ENCODE peak calls at places on chromosome 10, in five cellular contexts. X is body of pancreas, B is spleen, L is lower lobe of right lung, D is tibial artery. I is an unnamed sample. For H3K4me1, the result is how much of the 10 kb centered on the place peaks cover.

GRCh38 chr10:9010931-9011670 is 956.6 kb downstream of the GATA3 start:
- DNase-seq in B (no peak), X (no peak), D (no peak), L (no peak), I (no peak)

GRCh38 chr10:90738885-90739284 is 119.0 kb downstream of the HTR7 start:
- DNase-seq in X (no peak), L (no peak), D (no peak), B (no peak), I (no peak)

GRCh38 chr10:114252883-114253282 is 13.8 kb downstream of the VWA2 start:
- DNase-seq in B (no peak), L (no peak), D (peak), X (no peak), I (no peak)

GRCh38 chr10:49183596-49184542 is 4.3 kb downstream of the TMEM273 start:
- DNase-seq in D (no peak), L (no peak), B (peak), X (no peak), I (no peak)

GRCh38 chr10:133292919-133293809 is 15.5 kb downstream of the TUBGCP2 start:
- DNase-seq in L (no peak), X (no peak), D (no peak), B (peak), I (no peak)

GRCh38 chr10:96560970-96561887 is 25.6 kb downstream of the TM9SF3 start:
- DNase-seq in B (no peak), D (no peak), L (no peak), X (no peak), I (no peak)

GRCh38 chr10:81600185-81600584 is 274.8 kb upstream of the NRG3 start:
- DNase-seq in B (no peak), D (no peak), L (no peak), X (no peak), I (no peak)

GRCh38 chr10:10418397-10418796 is 599.3 kb upstream of the CELF2 start:
- DNase-seq in B (no peak), D (no peak), X (no peak), L (no peak), I (no peak)

GRCh38 chr10:111506266-111507034 is 429.6 kb downstream of the ADRA2A start:
- DNase-seq in B (no peak), D (no peak), L (no peak), X (no peak), I (no peak)

GRCh38 chr10:29387269-29387668 is 98.4 kb downstream of the LYZL1 start:
- DNase-seq in L (no peak), B (no peak), X (no peak), D (no peak), I (no peak)

GRCh38 chr10:66349726-66350125 is 576.1 kb upstream of the LRRTM3 start:
- DNase-seq in L (no peak), D (no peak), B (no peak), X (no peak), I (no peak)

GRCh38 chr10:98349508-98349922 is 65.5 kb downstream of the PYROXD2 start:
- DNase-seq in B (no peak), X (no peak), L (no peak), D (peak), I (no peak)

GRCh38 chr10:3853016-3853415 is 68.0 kb upstream of the KLF6 start:
- DNase-seq in L (no peak), X (peak), D (no peak), B (peak), I (no peak)

GRCh38 chr10:60400366-60400765 is 10.7 kb upstream of the ANK3 start:
- DNase-seq in B (no peak), L (no peak), X (no peak), D (no peak), I (no peak)

GRCh38 chr10:78736926-78737618 is 331.7 kb upstream of the ZMIZ1 start:
- DNase-seq in L (no peak), D (no peak), B (no peak), X (no peak), I (no peak)

GRCh38 chr10:29636178-29636577 is 1.4 kb upstream of the SVIL start:
- DNase-seq in D (no peak), L (no peak), B (no peak), X (no peak), I (no peak)

GRCh38 chr10:113350311-113350710 is 202.5 kb upstream of the HABP2 start:
- DNase-seq in L (no peak), X (no peak), D (no peak), B (no peak), I (no peak)

GRCh38 chr10:133456041-133456951 is 2.6 kb downstream of the SCART1 start:
- DNase-seq in B (no peak), L (no peak), D (peak), X (no peak), I (peak)

GRCh38 chr10:80599424-80599847 is 61.7 kb downstream of the SH2D4B start:
- DNase-seq in D (no peak), L (peak), X (no peak), B (peak), I (no peak)

GRCh38 chr10:51707821-51708424 is 8.5 kb upstream of the CSTF2T start:
- DNase-seq in L (no peak), X (no peak), B (no peak), D (no peak), I (no peak)

GRCh38 chr10:18681366-18681765 is 22.1 kb downstream of the ARL5B start:
- DNase-seq in B (no peak), D (no peak), X (no peak), L (no peak), I (no peak)

GRCh38 chr10:17528296-17528862 is 74.0 kb upstream of the ST8SIA6 start:
- DNase-seq in B (no peak), X (no peak), L (no peak), D (no peak), I (no peak)

GRCh38 chr10:34538291-34538829 is 276.7 kb downstream of the PARD3 start:
- DNase-seq in X (no peak), B (no peak), L (no peak), D (no peak), I (no peak)
- TF ChIP-seq CTCF in X (no peak), B (no peak), L (no peak), D (no peak), I (no peak)

GRCh38 chr10:131959841-131960240 is 21.9 kb downstream of the BNIP3 start:
- DNase-seq in B (peak), L (no peak), X (peak), D (no peak), I (no peak)

GRCh38 chr10:131963350-131963749 is 18.4 kb downstream of the BNIP3 start:
- DNase-seq in L (no peak), D (no peak), B (peak), X (peak), I (no peak)

GRCh38 chr10:131960631-131961046 is 21.1 kb downstream of the BNIP3 start:
- DNase-seq in L (no peak), X (peak), B (no peak), D (no peak), I (no peak)

GRCh38 chr10:131961777-131962450 is 19.8 kb downstream of the BNIP3 start:
- DNase-seq in X (peak), B (peak), L (no peak), D (no peak), I (no peak)

DNA sequence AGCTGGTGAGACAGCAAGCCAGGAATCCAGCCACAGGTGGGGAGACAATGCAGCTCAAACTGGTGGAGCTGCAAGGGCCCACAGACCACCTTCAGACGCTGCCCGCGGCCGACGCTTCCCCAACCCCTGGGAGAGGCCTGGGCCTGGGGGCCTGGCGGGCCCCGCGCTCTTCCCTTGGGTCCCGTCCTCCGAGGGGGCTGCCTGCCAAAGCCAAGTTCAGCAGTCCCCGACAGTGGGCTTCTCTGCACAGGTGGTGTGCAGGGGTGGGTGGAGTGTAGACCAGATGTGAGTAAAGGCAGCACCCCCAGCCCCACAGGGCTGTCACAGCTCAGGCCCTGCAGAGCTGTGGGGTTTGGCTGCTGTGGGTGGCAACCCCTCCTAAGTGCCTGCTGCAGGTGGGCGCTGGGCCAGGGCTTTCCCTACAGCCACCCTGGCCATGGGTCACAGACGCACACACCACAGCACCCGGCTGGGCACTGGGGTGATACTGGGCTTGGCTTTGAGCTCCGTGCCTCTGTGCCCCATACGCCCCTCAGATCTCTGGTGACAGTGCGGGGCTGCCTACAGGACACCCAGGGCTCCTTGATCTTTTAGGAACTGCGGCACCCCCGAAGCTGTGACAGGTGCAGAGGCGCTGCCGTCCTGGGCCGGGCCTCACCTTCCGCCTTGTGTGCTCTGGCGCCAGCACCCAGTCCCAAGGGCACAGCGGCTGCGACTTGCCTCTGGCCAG is 20.5 kb downstream of the BNIP3 start:
- DNase-seq in L (no peak), X (peak), B (peak), D (no peak), I (no peak)
- H3K4me3 ChIP-seq in L (no peak), X (no peak), B (no peak), D (no peak), I (no peak)

DNA sequence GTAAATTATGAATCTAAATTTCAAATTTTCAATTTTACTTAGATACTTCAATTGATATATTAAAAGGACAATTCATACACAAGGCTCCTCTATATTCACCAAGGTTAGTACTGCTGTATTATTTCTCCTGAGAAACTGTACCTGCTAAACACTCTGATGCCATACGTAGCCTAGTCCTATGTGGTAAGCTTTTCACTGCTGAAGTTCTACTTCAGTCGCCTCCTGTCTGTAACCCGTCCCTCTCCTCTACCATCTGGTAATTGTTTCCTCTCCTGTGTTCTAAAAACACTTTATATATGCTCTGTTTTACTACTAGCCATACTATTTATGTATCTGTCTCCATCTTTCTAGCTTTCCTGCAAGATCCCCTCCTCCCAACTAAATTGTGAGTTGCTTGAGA is 20.2 kb downstream of the PDZD8 start:
- DNase-seq in X (no peak), L (no peak), B (no peak), D (no peak), I (no peak)
- H3K4me1 ChIP-seq in X (half or more), L (under half), B (under half), D (under half), I (under half)

DNA sequence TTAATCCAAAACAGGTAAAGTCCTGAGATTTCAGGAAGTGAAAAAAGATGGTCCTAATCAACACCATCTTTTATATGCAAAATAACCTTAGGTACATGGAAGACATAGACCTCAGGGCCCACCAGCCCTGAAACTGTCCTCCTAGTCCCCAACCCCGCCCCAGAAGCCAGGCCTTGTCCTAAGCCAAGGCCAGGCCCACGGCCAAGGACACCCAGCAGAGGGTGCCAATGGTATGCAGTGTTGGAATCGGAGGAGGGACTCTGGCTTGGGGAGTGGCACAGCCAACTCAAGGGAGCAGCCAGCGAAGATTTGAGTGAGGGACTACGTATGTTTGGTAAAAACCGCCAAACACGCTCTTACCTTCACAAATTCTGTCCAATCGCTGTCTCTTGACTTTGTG is 96.7 kb downstream of the ZRANB1 start:
- DNase-seq in D (peak), X (peak), B (no peak), L (peak), I (no peak)
- TF ChIP-seq CTCF in D (no peak), X (peak), B (no peak), L (peak), I (no peak)

DNA sequence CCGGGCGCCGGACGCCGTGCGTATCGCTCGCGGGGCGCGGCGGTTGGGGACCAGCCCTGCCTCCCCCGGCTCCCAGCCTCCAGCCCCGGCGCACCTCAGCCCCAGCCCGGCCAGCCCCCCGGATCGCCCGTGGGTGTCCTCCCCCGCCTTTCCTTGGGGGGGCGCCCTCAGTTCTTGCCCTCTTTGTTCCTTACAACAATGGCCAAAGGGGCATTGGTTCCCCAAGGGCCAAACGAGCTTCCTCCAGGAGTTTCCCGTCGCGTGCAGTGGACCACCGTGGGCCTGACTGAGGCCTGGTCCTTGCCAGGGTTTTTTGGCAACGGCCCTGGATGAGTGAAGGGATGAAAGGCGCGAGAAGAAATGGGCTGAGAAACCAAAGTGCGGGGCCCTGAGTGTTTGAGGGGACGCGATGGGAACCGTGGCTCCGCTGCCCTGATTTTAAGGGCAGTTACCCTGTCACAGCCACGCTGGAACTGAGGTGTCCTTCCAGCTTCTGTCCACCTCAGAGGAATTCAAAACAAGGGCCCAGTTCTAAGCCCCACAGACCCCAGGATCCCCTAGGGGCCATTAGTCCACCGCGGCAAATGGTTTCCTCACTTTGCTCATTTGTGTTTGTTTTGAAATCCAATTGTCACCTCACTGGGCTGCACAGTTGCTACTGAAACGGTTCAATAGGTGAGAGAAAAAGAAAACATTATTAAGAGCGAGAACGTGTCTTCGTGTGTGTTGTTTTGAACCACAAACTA is 1.4 kb downstream of the MACROH2A2 start:
- DNase-seq in D (no peak), X (peak), L (no peak), B (no peak), I (no peak)
- H3K4me3 ChIP-seq in D (peak), X (peak), L (peak), B (peak), I (peak)

GRCh38 chr10:22672594-22673392 is 41.6 kb downstream of the PIP4K2A start:
- DNase-seq in L (no peak), X (no peak), D (no peak), B (no peak), I (no peak)
- H3K4me1 ChIP-seq in L (under half), X (under half), D (half or more), B (half or more), I (under half)

GRCh38 chr10:5297466-5297865 is 67.3 kb upstream of the UCN3 start:
- DNase-seq in D (peak), L (peak), B (peak), X (no peak), I (no peak)

GRCh38 chr10:5292196-5292735 is 72.5 kb upstream of the UCN3 start:
- DNase-seq in L (no peak), B (no peak), X (no peak), D (no peak), I (no peak)

GRCh38 chr10:5288359-5288758 is 76.4 kb upstream of the UCN3 start:
- DNase-seq in L (no peak), B (no peak), X (no peak), D (no peak), I (no peak)

GRCh38 chr10:5293691-5294550 is 70.8 kb upstream of the UCN3 start:
- DNase-seq in L (peak), D (peak), B (peak), X (peak), I (no peak)

GRCh38 chr10:5291501-5292195 is 73.1 kb upstream of the UCN3 start:
- DNase-seq in B (peak), L (peak), D (peak), X (no peak), I (no peak)
- TF ChIP-seq CTCF in B (no peak), L (no peak), D (no peak), X (no peak), I (no peak)

DNA sequence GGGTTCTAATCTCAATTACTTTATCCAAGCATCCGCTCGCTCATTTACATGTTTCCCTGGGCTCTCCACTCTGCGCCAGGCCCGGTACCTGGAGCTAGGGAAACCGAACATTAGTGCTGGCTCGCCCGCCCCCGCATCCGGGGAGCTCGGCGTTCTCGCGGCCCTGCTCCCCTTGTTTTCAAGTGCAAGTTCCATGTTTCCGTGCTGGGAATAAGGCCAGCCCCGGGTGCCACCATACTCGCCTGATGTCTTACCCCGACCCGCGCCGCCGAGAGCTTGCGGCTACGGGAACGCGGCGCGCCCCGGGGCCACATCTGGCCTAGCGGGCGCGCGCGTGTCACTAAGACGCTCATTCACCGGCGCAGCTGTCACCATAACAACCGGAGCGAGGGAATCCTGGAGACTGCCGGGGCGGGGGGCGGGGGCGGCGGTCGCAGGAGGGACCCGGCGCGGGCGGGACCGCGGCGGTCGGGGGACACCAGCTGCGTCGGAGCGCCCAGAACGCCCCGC is at the start of gene NEURL1:
- DNase-seq in L (no peak), D (no peak), B (peak), X (no peak), I (no peak)
- H3K4me3 ChIP-seq in L (peak), D (peak), B (peak), X (peak), I (peak)